ENCODE peak calls at places on chromosome 19, in five cellular contexts. One of them, this sample, is unnamed.

GRCh38 chr19:36686365-36687213 is 823 bp upstream of the ZNF567 start:
- DNase-seq in CD8-positive, alpha-beta T cell: no peak
- DNase-seq in CD4-positive, alpha-beta T cell: no peak
- DNase-seq in adrenal gland: peak
- DNase-seq in mucosa of descending colon: peak
- DNase-seq in this sample: no peak

GRCh38 chr19:48746738-48747575 is at the start of gene IZUMO1:
- DNase-seq in mucosa of descending colon: peak
- DNase-seq in CD4-positive, alpha-beta T cell: peak
- DNase-seq in CD8-positive, alpha-beta T cell: no peak
- DNase-seq in adrenal gland: peak
- DNase-seq in this sample: peak

GRCh38 chr19:16266586-16266942 is 58.1 kb upstream of the KLF2 start:
- DNase-seq in mucosa of descending colon: no peak
- DNase-seq in CD8-positive, alpha-beta T cell: peak
- DNase-seq in adrenal gland: no peak
- DNase-seq in CD4-positive, alpha-beta T cell: peak
- DNase-seq in this sample: no peak

GRCh38 chr19:16075430-16076153 is 703 bp upstream of the TPM4 start:
- DNase-seq in CD8-positive, alpha-beta T cell: no peak
- DNase-seq in mucosa of descending colon: peak
- DNase-seq in adrenal gland: no peak
- DNase-seq in CD4-positive, alpha-beta T cell: no peak
- DNase-seq in this sample: no peak

GRCh38 chr19:14496849-14497346 is 971 bp upstream of the GIPC1 start:
- DNase-seq in mucosa of descending colon: no peak
- DNase-seq in CD8-positive, alpha-beta T cell: no peak
- DNase-seq in adrenal gland: no peak
- DNase-seq in CD4-positive, alpha-beta T cell: no peak
- DNase-seq in this sample: no peak

GRCh38 chr19:19224150-19224851 is 12.5 kb downstream of the NCAN start:
- DNase-seq in CD8-positive, alpha-beta T cell: no peak
- DNase-seq in CD4-positive, alpha-beta T cell: no peak
- DNase-seq in mucosa of descending colon: no peak
- DNase-seq in adrenal gland: no peak
- DNase-seq in this sample: no peak

GRCh38 chr19:55646889-55647731 is 902 bp upstream of the CCDC106 start:
- DNase-seq in CD8-positive, alpha-beta T cell: no peak
- DNase-seq in adrenal gland: peak
- DNase-seq in CD4-positive, alpha-beta T cell: no peak
- DNase-seq in mucosa of descending colon: no peak
- DNase-seq in this sample: no peak

GRCh38 chr19:5914946-5915781 is 1.1 kb downstream of the CAPS start:
- DNase-seq in CD4-positive, alpha-beta T cell: no peak
- DNase-seq in mucosa of descending colon: peak
- DNase-seq in adrenal gland: peak
- DNase-seq in CD8-positive, alpha-beta T cell: no peak
- DNase-seq in this sample: no peak

GRCh38 chr19:12952488-12953455 is 4.3 kb downstream of the GADD45GIP1 start:
- DNase-seq in adrenal gland: peak
- DNase-seq in mucosa of descending colon: no peak
- DNase-seq in CD8-positive, alpha-beta T cell: no peak
- DNase-seq in CD4-positive, alpha-beta T cell: no peak
- DNase-seq in this sample: no peak

GRCh38 chr19:55695511-55696290 is 20.7 kb downstream of the EPN1 start:
- DNase-seq in CD4-positive, alpha-beta T cell: no peak
- DNase-seq in CD8-positive, alpha-beta T cell: no peak
- DNase-seq in adrenal gland: no peak
- DNase-seq in mucosa of descending colon: no peak
- DNase-seq in this sample: no peak

GRCh38 chr19:51713319-51714285 is 10.2 kb downstream of the HAS1 start:
- DNase-seq in CD8-positive, alpha-beta T cell: no peak
- DNase-seq in CD4-positive, alpha-beta T cell: no peak
- DNase-seq in mucosa of descending colon: no peak
- DNase-seq in adrenal gland: no peak
- DNase-seq in this sample: no peak

GRCh38 chr19:7872306-7873204 is 1.6 kb downstream of the PRR36 start:
- DNase-seq in CD4-positive, alpha-beta T cell: no peak
- DNase-seq in CD8-positive, alpha-beta T cell: no peak
- DNase-seq in adrenal gland: no peak
- DNase-seq in mucosa of descending colon: no peak
- DNase-seq in this sample: no peak

GRCh38 chr19:48348737-48349136 is 15.0 kb downstream of the TMEM143 start:
- DNase-seq in adrenal gland: no peak
- DNase-seq in CD4-positive, alpha-beta T cell: no peak
- DNase-seq in CD8-positive, alpha-beta T cell: no peak
- DNase-seq in mucosa of descending colon: no peak
- DNase-seq in this sample: no peak

GRCh38 chr19:19606021-19606420 is 12.5 kb downstream of the PBX4 start:
- DNase-seq in CD4-positive, alpha-beta T cell: no peak
- DNase-seq in adrenal gland: no peak
- DNase-seq in mucosa of descending colon: peak
- DNase-seq in CD8-positive, alpha-beta T cell: no peak
- DNase-seq in this sample: no peak

GRCh38 chr19:4049432-4049831 is 17.3 kb downstream of the ZBTB7A start:
- DNase-seq in adrenal gland: no peak
- DNase-seq in mucosa of descending colon: no peak
- DNase-seq in CD4-positive, alpha-beta T cell: no peak
- DNase-seq in CD8-positive, alpha-beta T cell: no peak
- DNase-seq in this sample: no peak

GRCh38 chr19:46630806-46631205 is 5.2 kb downstream of the GNG8 start:
- DNase-seq in CD4-positive, alpha-beta T cell: no peak
- DNase-seq in CD8-positive, alpha-beta T cell: no peak
- DNase-seq in mucosa of descending colon: no peak
- DNase-seq in adrenal gland: no peak
- DNase-seq in this sample: no peak

GRCh38 chr19:32570081-32570785 is 10.8 kb upstream of the PDCD5 start:
- DNase-seq in CD8-positive, alpha-beta T cell: peak
- DNase-seq in adrenal gland: peak
- DNase-seq in CD4-positive, alpha-beta T cell: peak
- DNase-seq in mucosa of descending colon: peak
- DNase-seq in this sample: peak

GRCh38 chr19:58466089-58466759 is 656 bp upstream of the ZNF324 start:
- DNase-seq in CD8-positive, alpha-beta T cell: no peak
- DNase-seq in CD4-positive, alpha-beta T cell: no peak
- DNase-seq in adrenal gland: no peak
- DNase-seq in mucosa of descending colon: no peak
- DNase-seq in this sample: no peak

GRCh38 chr19:52190679-52191293 is 934 bp downstream of the PPP2R1A start:
- DNase-seq in mucosa of descending colon: peak
- DNase-seq in adrenal gland: peak
- DNase-seq in CD8-positive, alpha-beta T cell: no peak
- DNase-seq in CD4-positive, alpha-beta T cell: no peak
- DNase-seq in this sample: peak

GRCh38 chr19:6868341-6868740 is 19.0 kb upstream of the ADGRE1 start:
- DNase-seq in mucosa of descending colon: no peak
- DNase-seq in CD8-positive, alpha-beta T cell: no peak
- DNase-seq in CD4-positive, alpha-beta T cell: no peak
- DNase-seq in adrenal gland: no peak
- DNase-seq in this sample: no peak

GRCh38 chr19:13824703-13825102 is 29.5 kb downstream of the ZSWIM4 start:
- DNase-seq in CD4-positive, alpha-beta T cell: no peak
- DNase-seq in CD8-positive, alpha-beta T cell: no peak
- DNase-seq in adrenal gland: no peak
- DNase-seq in mucosa of descending colon: no peak
- DNase-seq in this sample: no peak

GRCh38 chr19:3494559-3494958 is 5.9 kb downstream of the DOHH start:
- DNase-seq in mucosa of descending colon: no peak
- DNase-seq in CD8-positive, alpha-beta T cell: no peak
- DNase-seq in adrenal gland: no peak
- DNase-seq in CD4-positive, alpha-beta T cell: peak
- DNase-seq in this sample: no peak

DNA sequence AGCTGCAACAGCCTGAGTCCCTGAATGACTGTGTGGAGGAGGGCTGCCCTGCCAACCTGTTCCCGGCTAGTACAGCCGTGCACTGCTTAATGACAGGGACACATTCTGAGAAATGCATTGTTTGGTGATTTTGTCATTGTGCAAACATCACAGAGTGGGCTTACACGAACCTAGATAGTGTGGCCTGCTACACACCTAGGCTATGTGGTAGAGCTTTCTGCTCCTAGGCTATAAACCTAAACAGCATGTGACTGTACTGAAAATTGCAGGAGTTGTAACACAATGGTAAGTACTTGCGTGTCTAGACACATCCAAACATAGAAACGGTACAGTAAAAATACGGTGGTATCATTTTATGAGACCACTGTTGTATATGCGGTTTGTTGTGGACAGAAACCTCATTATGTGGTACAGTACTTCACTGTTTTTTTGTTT is 35.0 kb downstream of the VASP start:
- DNase-seq in mucosa of descending colon: no peak
- DNase-seq in CD8-positive, alpha-beta T cell: no peak
- DNase-seq in adrenal gland: no peak
- DNase-seq in CD4-positive, alpha-beta T cell: no peak
- DNase-seq in this sample: no peak
- TF ChIP-seq CTCF in mucosa of descending colon: no peak
- TF ChIP-seq CTCF in CD8-positive, alpha-beta T cell: no peak
- TF ChIP-seq CTCF in adrenal gland: no peak
- TF ChIP-seq CTCF in CD4-positive, alpha-beta T cell: no peak
- TF ChIP-seq CTCF in this sample: no peak

DNA sequence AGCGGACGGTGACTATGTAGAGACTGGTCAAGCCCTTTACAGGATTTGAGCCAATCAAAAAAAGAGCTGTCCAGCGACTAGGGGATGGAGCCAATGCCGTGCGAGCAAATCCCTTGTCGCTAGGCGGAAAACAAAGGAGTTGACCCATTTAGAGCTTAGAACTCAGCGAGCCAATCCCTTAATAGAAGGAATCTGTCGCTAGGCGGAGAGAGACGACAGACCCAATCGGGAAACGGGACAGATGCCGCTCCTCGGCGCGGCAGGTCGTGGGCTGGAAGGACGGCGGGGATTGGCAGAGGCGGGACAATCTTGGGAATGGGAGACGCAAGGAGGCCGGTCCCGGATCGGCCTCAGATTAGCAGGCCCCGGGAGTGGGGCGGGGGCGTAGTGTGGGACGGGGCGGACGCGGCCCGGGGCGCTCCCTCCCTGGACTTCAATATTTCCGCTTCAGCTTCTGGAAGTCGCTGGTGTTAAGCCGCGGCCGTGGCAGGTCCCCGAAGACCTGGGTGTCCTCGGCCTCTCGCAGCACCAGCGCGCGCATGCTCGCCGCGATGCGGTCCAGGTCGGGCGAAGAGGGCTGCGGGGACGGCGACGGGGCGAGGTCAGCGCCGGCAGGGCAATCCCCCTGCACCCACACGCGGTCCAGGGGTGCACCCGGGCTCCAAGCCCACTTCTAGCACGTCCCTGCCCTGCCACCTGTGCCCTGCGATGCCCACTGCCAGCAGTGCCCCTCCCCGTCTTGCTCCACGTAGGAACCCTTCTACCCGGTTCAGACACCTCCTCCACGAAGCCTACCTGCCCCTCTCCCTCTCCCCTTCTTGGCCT is 2.3 kb upstream of the PNKP start:
- DNase-seq in CD8-positive, alpha-beta T cell: peak
- DNase-seq in adrenal gland: peak
- DNase-seq in mucosa of descending colon: peak
- DNase-seq in CD4-positive, alpha-beta T cell: peak
- DNase-seq in this sample: peak
- TF ChIP-seq CTCF in CD8-positive, alpha-beta T cell: no peak
- TF ChIP-seq CTCF in adrenal gland: no peak
- TF ChIP-seq CTCF in mucosa of descending colon: peak
- TF ChIP-seq CTCF in CD4-positive, alpha-beta T cell: no peak
- TF ChIP-seq CTCF in this sample: no peak

DNA sequence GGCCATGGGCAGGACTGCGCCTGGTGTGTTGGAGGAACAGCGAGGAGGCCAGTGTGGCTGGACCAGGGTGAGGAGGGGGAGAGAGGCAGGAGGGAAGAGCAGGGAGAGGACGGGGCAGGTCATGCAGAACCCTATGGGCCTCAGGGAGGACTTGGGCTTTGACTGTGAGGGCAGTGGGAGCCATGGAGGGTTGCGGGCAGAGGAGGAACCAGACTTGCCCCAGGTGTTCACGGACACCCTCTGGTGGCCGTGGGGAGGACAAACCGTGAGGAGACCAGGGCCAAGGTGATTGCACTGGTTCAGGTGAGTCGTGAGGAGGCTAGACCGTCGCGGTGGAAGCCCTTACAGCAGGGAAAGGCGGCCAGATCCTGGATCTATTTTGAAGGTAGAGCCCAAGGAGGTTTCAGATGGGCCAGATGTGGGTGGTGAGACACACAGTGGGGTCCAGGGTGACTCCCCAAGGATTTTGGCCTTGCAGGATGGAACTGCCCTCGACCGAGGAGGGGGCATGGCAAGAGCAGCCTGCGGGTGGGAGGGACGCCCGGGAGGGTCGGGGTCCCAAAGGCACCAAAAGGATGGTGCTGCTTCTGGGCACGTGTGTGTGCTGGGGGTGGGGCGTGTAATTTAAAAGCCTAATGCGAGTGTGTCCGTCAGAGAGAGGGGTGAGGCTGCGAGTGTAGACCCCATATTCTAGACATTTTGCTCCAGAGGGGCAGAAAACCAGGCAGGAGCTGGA is 2.7 kb upstream of the REXO1 start:
- DNase-seq in CD4-positive, alpha-beta T cell: no peak
- DNase-seq in CD8-positive, alpha-beta T cell: no peak
- DNase-seq in adrenal gland: no peak
- DNase-seq in mucosa of descending colon: peak
- DNase-seq in this sample: no peak
- TF ChIP-seq CTCF in CD4-positive, alpha-beta T cell: no peak
- TF ChIP-seq CTCF in CD8-positive, alpha-beta T cell: no peak
- TF ChIP-seq CTCF in adrenal gland: no peak
- TF ChIP-seq CTCF in mucosa of descending colon: no peak
- TF ChIP-seq CTCF in this sample: peak

GRCh38 chr19:42229855-42230331 is 9.8 kb downstream of the ZNF526 start:
- DNase-seq in adrenal gland: no peak
- DNase-seq in CD4-positive, alpha-beta T cell: no peak
- DNase-seq in CD8-positive, alpha-beta T cell: no peak
- DNase-seq in mucosa of descending colon: no peak
- DNase-seq in this sample: no peak

GRCh38 chr19:42228640-42229039 is 8.5 kb downstream of the ZNF526 start:
- DNase-seq in CD4-positive, alpha-beta T cell: no peak
- DNase-seq in CD8-positive, alpha-beta T cell: no peak
- DNase-seq in adrenal gland: no peak
- DNase-seq in mucosa of descending colon: no peak
- DNase-seq in this sample: no peak

GRCh38 chr19:42232435-42232834 is 10.0 kb downstream of the GSK3A start:
- DNase-seq in CD8-positive, alpha-beta T cell: no peak
- DNase-seq in mucosa of descending colon: no peak
- DNase-seq in adrenal gland: no peak
- DNase-seq in CD4-positive, alpha-beta T cell: no peak
- DNase-seq in this sample: no peak

GRCh38 chr19:42226886-42227285 is 6.8 kb downstream of the ZNF526 start:
- DNase-seq in adrenal gland: no peak
- DNase-seq in CD8-positive, alpha-beta T cell: no peak
- DNase-seq in mucosa of descending colon: no peak
- DNase-seq in CD4-positive, alpha-beta T cell: no peak
- DNase-seq in this sample: no peak

DNA sequence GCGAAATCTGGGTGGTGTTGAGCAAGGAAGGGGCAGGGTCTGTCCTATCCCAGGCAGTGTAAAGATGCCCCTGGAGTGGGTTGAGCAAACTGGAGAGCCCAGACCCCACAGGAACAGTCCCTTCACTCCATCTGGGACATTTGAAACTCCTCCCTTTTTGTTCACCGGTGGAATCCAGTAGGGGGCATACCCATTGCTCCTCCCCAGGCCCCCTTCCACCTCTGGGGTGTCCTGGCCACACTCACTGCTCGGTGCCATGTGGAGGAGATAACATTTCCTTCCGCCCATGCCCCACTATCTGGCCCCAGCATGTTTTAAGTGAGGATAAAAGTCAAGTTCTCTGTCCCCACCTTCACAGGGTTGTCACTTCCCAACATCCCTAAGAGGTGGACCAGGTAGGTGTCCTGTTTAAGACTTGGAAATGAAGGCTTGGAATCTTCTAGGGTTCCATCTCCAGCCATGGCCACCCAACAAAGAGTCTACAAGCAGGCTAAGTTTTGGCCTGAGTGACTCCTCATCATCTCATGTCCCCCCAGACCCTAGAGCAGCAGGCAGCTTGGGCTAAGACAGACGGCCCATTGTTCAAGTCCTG is 9.2 kb downstream of the ZNF526 start:
- DNase-seq in CD4-positive, alpha-beta T cell: no peak
- DNase-seq in mucosa of descending colon: no peak
- DNase-seq in adrenal gland: no peak
- DNase-seq in CD8-positive, alpha-beta T cell: no peak
- DNase-seq in this sample: no peak
- TF ChIP-seq CTCF in CD4-positive, alpha-beta T cell: no peak
- TF ChIP-seq CTCF in mucosa of descending colon: no peak
- TF ChIP-seq CTCF in adrenal gland: no peak
- TF ChIP-seq CTCF in CD8-positive, alpha-beta T cell: no peak
- TF ChIP-seq CTCF in this sample: no peak

This sample was measured in GM10248.